ENCODE peak calls at places on chromosomes 5 and 9, in eight cellular contexts. K, Y, G, N, M, F, A and R are unnamed samples.

GRCh38 chr9:69922646-69923045 is 102.0 kb downstream of the CFAP95 start:
- DNase-seq in K (no peak), Y (no peak), G (no peak), N (no peak), M (no peak), F (no peak), A (no peak), R (no peak)

GRCh38 chr5:94281402-94281801 is 337.0 kb downstream of the KIAA0825 start:
- DNase-seq in K (no peak), Y (no peak), G (no peak), N (no peak), M (no peak), F (no peak), A (no peak), R (no peak)

GRCh38 chr9:69391946-69392345 is 66.9 kb downstream of the ENTREP1 start:
- DNase-seq in K (no peak), Y (no peak), G (no peak), N (no peak), M (no peak), F (no peak), A (peak), R (no peak)

GRCh38 chr9:110027624-110028023 is 180.3 kb downstream of the C9orf152 start:
- DNase-seq in K (no peak), Y (no peak), G (no peak), N (no peak), M (no peak), F (peak), A (no peak), R (no peak)

GRCh38 chr5:179298181-179298993 is 46.9 kb downstream of the ADAMTS2 start:
- DNase-seq in K (no peak), Y (no peak), G (no peak), N (no peak), M (peak), F (no peak), A (no peak), R (no peak)

GRCh38 chr9:36813149-36813548 is 220.9 kb downstream of the PAX5 start:
- DNase-seq in K (no peak), Y (no peak), G (no peak), N (no peak), M (no peak), F (no peak), A (no peak), R (no peak)

GRCh38 chr5:321726-322251 is 275 bp downstream of the AHRR start:
- DNase-seq in K (no peak), Y (no peak), G (no peak), N (no peak), M (no peak), F (no peak), A (no peak), R (no peak)

GRCh38 chr9:570187-570586 is 271.3 kb upstream of the DMRT1 start:
- DNase-seq in K (no peak), Y (no peak), G (no peak), N (no peak), M (no peak), F (no peak), A (no peak), R (no peak)

GRCh38 chr5:159713773-159714172 is 202.5 kb upstream of the ADRA1B start:
- DNase-seq in K (no peak), Y (no peak), G (no peak), N (no peak), M (no peak), F (no peak), A (no peak), R (no peak)

GRCh38 chr9:90180374-90180773 is 462.2 kb downstream of the DIRAS2 start:
- DNase-seq in K (no peak), Y (no peak), G (no peak), N (no peak), M (no peak), F (no peak), A (no peak), R (no peak)

GRCh38 chr5:57382665-57383064 is 99.9 kb downstream of the ACTBL2 start:
- DNase-seq in K (no peak), Y (no peak), G (no peak), N (no peak), M (no peak), F (peak), A (no peak), R (no peak)

GRCh38 chr9:119639287-119639955 is 270.2 kb upstream of the BRINP1 start:
- DNase-seq in K (no peak), Y (no peak), G (no peak), N (no peak), M (no peak), F (peak), A (no peak), R (peak)

GRCh38 chr5:149264432-149265069 is 7.1 kb upstream of the AFAP1L1 start:
- DNase-seq in K (no peak), Y (peak), G (peak), N (peak), M (peak), F (no peak), A (no peak), R (peak)

GRCh38 chr9:99109522-99109921 is 4.6 kb downstream of the TGFBR1 start:
- DNase-seq in K (no peak), Y (no peak), G (no peak), N (no peak), M (no peak), F (peak), A (no peak), R (peak)

GRCh38 chr5:172405226-172405625 is 49.1 kb downstream of the SH3PXD2B start:
- DNase-seq in K (no peak), Y (no peak), G (no peak), N (no peak), M (no peak), F (no peak), A (no peak), R (no peak)

GRCh38 chr5:36369092-36369737 is 67.5 kb upstream of the RANBP3L start:
- DNase-seq in K (no peak), Y (no peak), G (no peak), N (peak), M (no peak), F (peak), A (no peak), R (no peak)

GRCh38 chr5:74442466-74442865 is 198.1 kb downstream of the ENC1 start:
- DNase-seq in K (no peak), Y (no peak), G (no peak), N (no peak), M (no peak), F (peak), A (no peak), R (peak)

GRCh38 chr5:56812110-56812509 is 3.2 kb upstream of the MAP3K1 start:
- DNase-seq in K (no peak), Y (no peak), G (no peak), N (no peak), M (no peak), F (peak), A (no peak), R (peak)

GRCh38 chr9:16322849-16323248 is 547.6 kb downstream of the BNC2 start:
- DNase-seq in K (no peak), Y (no peak), G (no peak), N (no peak), M (no peak), F (no peak), A (no peak), R (no peak)